ENCODE peak calls at places on chromosomes 7 and 10, in nine cellular contexts. E, F, L, C, W, B, Y, Z and U are unnamed samples.

GRCh38 chr7:85521108-85521694 is 334.3 kb upstream of the SEMA3D start:
- DNase-seq in B (no peak), E (no peak), C (no peak), F (no peak), L (no peak), W (no peak), Z (no peak), Y (no peak), U (no peak)

GRCh38 chr7:43753843-43754242 is 4.6 kb upstream of the BLVRA start:
- DNase-seq in C (no peak), F (no peak), E (no peak), Z (no peak), Y (no peak), L (no peak), W (no peak), B (no peak), U (no peak)

GRCh38 chr10:49471532-49471931 is 67.4 kb downstream of the ERCC6 start:
- DNase-seq in B (no peak), C (no peak), F (no peak), W (no peak), E (no peak), L (no peak), Y (no peak), Z (no peak), U (no peak)

GRCh38 chr7:27143022-27143949 is at the start of gene HOXA5:
- DNase-seq in E (peak), F (no peak), Z (peak), C (no peak), L (peak), B (peak), Y (peak), W (peak), U (peak)

GRCh38 chr7:70654979-70655378 is 477.0 kb upstream of the GALNT17 start:
- DNase-seq in W (no peak), E (no peak), Y (peak), C (peak), B (no peak), F (no peak), L (no peak), Z (no peak), U (no peak)

GRCh38 chr10:409403-410040 is 274.3 kb downstream of the ZMYND11 start:
- DNase-seq in B (no peak), F (no peak), W (no peak), Y (no peak), L (no peak), Z (no peak), E (no peak), C (no peak), U (no peak)

GRCh38 chr7:25672476-25672875 is 444.2 kb upstream of the NPVF start:
- DNase-seq in F (no peak), Y (no peak), E (no peak), L (no peak), C (no peak), B (no peak), W (no peak), Z (no peak), U (no peak)

GRCh38 chr7:20216637-20217036 is 547 bp downstream of the MACC1 start:
- DNase-seq in E (no peak), B (no peak), F (no peak), Z (no peak), Y (no peak), W (no peak), L (no peak), C (no peak), U (no peak)

GRCh38 chr7:108037748-108038147 is 34.8 kb upstream of the LAMB1 start:
- DNase-seq in E (no peak), F (no peak), W (no peak), L (no peak), C (no peak), B (no peak), Z (no peak), Y (no peak), U (no peak)

GRCh38 chr7:29038463-29038862 is 80.3 kb upstream of the TRIL start:
- DNase-seq in E (no peak), Y (no peak), W (no peak), C (no peak), F (no peak), B (no peak), Z (no peak), L (no peak), U (no peak)

GRCh38 chr10:98172073-98172472 is 37.6 kb downstream of the R3HCC1L start:
- DNase-seq in C (peak), L (no peak), W (peak), E (no peak), Y (peak), Z (no peak), F (peak), B (peak), U (no peak)

GRCh38 chr10:58107506-58107905 is 160.2 kb downstream of the IPMK start:
- DNase-seq in W (no peak), B (no peak), Z (no peak), F (no peak), C (no peak), E (no peak), L (no peak), Y (no peak), U (peak)

GRCh38 chr7:27156901-27157716 is 634 bp upstream of the HOXA7 start:
- DNase-seq in B (no peak), F (no peak), W (peak), Y (peak), L (peak), Z (no peak), C (no peak), E (no peak), U (no peak)

GRCh38 chr7:6170571-6171531 is 101.6 kb downstream of the CYTH3 start:
- DNase-seq in F (no peak), L (no peak), E (no peak), Y (no peak), W (no peak), C (no peak), B (no peak), Z (no peak), U (no peak)

GRCh38 chr7:130667593-130668257 is 823 bp downstream of the COPG2 start:
- DNase-seq in F (peak), Z (no peak), W (no peak), B (peak), Y (no peak), E (no peak), C (no peak), L (no peak), U (no peak)

GRCh38 chr7:134246761-134247160 is 70.0 kb downstream of the SLC35B4 start:
- DNase-seq in E (no peak), Z (no peak), W (no peak), L (no peak), B (no peak), F (no peak), Y (no peak), C (no peak), U (no peak)

GRCh38 chr10:89029785-89030437 is 39.3 kb downstream of the FAS start:
- DNase-seq in W (peak), E (peak), L (peak), Z (peak), B (peak), C (peak), F (peak), Y (peak), U (peak)

GRCh38 chr7:153065021-153065420 is 305.5 kb downstream of the ACTR3B start:
- DNase-seq in F (no peak), Y (no peak), L (no peak), B (no peak), C (no peak), E (no peak), W (no peak), Z (no peak), U (no peak)

GRCh38 chr10:68870545-68871104 is 30.5 kb upstream of the DDX50 start:
- DNase-seq in Z (no peak), C (no peak), L (no peak), E (no peak), B (no peak), Y (no peak), W (no peak), F (no peak), U (no peak)

GRCh38 chr10:103582331-103583123 is 89.0 kb downstream of the NEURL1 start:
- DNase-seq in B (no peak), Y (no peak), C (no peak), W (no peak), L (no peak), F (no peak), Z (no peak), E (no peak), U (no peak)

GRCh38 chr10:24713086-24713485 is 10.6 kb downstream of the ARHGAP21 start:
- DNase-seq in E (no peak), W (no peak), F (no peak), Z (no peak), L (no peak), Y (no peak), C (no peak), B (no peak), U (no peak)

GRCh38 chr10:71829171-71829570 is 21.9 kb downstream of the PSAP start:
- DNase-seq in C (no peak), Y (no peak), L (no peak), E (no peak), Z (no peak), W (peak), B (no peak), F (peak), U (no peak)

GRCh38 chr7:157523371-157523765 is 186.6 kb downstream of the DNAJB6 start:
- DNase-seq in E (no peak), F (no peak), C (no peak), B (no peak), W (peak), Y (no peak), Z (peak), L (no peak), U (no peak)

GRCh38 chr10:94803307-94803706 is 40.8 kb downstream of the CYP2C19 start:
- DNase-seq in C (no peak), Z (no peak), F (no peak), B (no peak), W (no peak), Y (no peak), E (no peak), L (no peak), U (no peak)

GRCh38 chr10:75355706-75356105 is 45.9 kb downstream of the ZNF503 start:
- DNase-seq in L (no peak), Y (no peak), Z (no peak), C (no peak), B (no peak), F (no peak), E (no peak), W (no peak), U (no peak)

GRCh38 chr7:47037607-47038006 is 544.3 kb downstream of the TNS3 start:
- DNase-seq in C (no peak), Z (no peak), W (no peak), L (no peak), F (no peak), Y (no peak), B (no peak), E (no peak), U (no peak)

GRCh38 chr10:29130190-29130673 is 158.6 kb upstream of the LYZL1 start:
- DNase-seq in B (no peak), E (peak), W (no peak), C (no peak), L (no peak), Z (no peak), F (no peak), Y (no peak), U (no peak)

GRCh38 chr10:29297678-29298077 is 8.8 kb downstream of the LYZL1 start:
- DNase-seq in L (no peak), F (no peak), E (no peak), C (no peak), W (no peak), B (no peak), Y (no peak), Z (no peak), U (no peak)

GRCh38 chr7:100369105-100369504 is 4.2 kb upstream of the PILRA start:
- DNase-seq in F (peak), C (peak), L (peak), W (peak), E (no peak), Y (peak), Z (no peak), B (no peak), U (no peak)

GRCh38 chr10:102394079-102394800 is 1.3 kb upstream of the NFKB2 start:
- DNase-seq in F (peak), W (peak), C (peak), Y (peak), B (peak), L (peak), Z (peak), E (peak), U (peak)
- TF ChIP-seq POLR2A in F (peak), W (peak), C (no peak), Y (no peak), B (peak), L (peak), Z (peak), E (no peak), U (peak)

GRCh38 chr10:128047337-128047736 is 78.9 kb downstream of the MKI67 start:
- DNase-seq in L (peak), Z (no peak), B (peak), W (peak), C (peak), E (no peak), Y (peak), F (peak), U (no peak)
- TF ChIP-seq POLR2A in L (peak), Z (peak), B (peak), W (peak), C (no peak), E (no peak), Y (no peak), F (peak), U (no peak)

GRCh38 chr10:85976267-85976793 is 390.3 kb downstream of the GRID1 start:
- DNase-seq in Z (no peak), W (no peak), C (no peak), E (no peak), B (no peak), F (no peak), L (no peak), Y (no peak), U (no peak)
- TF ChIP-seq POLR2A in Z (no peak), W (no peak), C (no peak), E (no peak), B (no peak), F (no peak), L (no peak), Y (no peak), U (no peak)

GRCh38 chr10:99595770-99596465 is 24.3 kb downstream of the SLC25A28 start:
- DNase-seq in B (no peak), Z (no peak), E (no peak), W (no peak), C (no peak), L (peak), F (no peak), Y (no peak), U (no peak)

GRCh38 chr10:99593312-99593711 is 26.9 kb downstream of the SLC25A28 start:
- DNase-seq in Z (no peak), E (no peak), W (no peak), F (no peak), Y (no peak), C (no peak), L (peak), B (no peak), U (no peak)

GRCh38 chr10:99595236-99595635 is 25.0 kb downstream of the SLC25A28 start:
- DNase-seq in L (peak), F (no peak), B (no peak), E (no peak), Y (no peak), Z (no peak), C (no peak), W (no peak), U (no peak)

DNA sequence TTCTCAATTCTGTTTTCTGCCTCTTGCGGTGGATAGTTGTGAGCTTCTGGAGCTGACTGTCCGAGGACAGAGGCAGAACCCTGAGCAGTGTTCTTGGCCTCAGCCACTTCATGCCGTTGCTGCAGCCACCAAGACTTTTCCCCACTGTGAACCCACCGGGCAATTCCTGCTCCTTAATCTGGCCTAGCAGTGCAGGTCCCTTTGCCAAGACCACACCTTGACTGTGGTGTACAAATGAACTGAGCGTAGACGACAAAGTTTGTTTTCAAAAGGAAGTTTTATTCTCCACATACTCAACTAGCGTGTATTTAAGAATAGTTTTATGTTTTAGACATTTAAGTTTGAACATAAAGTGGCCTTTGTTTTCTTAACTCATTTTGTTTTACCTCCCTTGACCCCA is 29.4 kb downstream of the SLC25A28 start:
- DNase-seq in F (no peak), L (peak), Y (no peak), C (no peak), E (no peak), Z (no peak), W (no peak), B (no peak), U (no peak)
- TF ChIP-seq POLR2A in F (no peak), L (no peak), Y (no peak), C (no peak), E (no peak), Z (no peak), W (no peak), B (no peak), U (no peak)